ENCODE peak calls at places on chromosomes 12 and 14, in four cellular contexts. One of them, this sample, is unnamed.

GRCh38 chr14:87181288-87181687 is 811.7 kb downstream of the GALC start:
- DNase-seq in left ventricle myocardium inferior: no peak
- DNase-seq in small intestine: no peak
- DNase-seq in upper lobe of right lung: no peak
- DNase-seq in this sample: no peak

GRCh38 chr12:7439579-7440505 is 4.1 kb downstream of the CD163L1 start:
- DNase-seq in small intestine: peak; percentile 8
- DNase-seq in upper lobe of right lung: peak; percentile 68
- DNase-seq in left ventricle myocardium inferior: no peak
- DNase-seq in this sample: peak; percentile 81

GRCh38 chr12:105954891-105955607 is 183.7 kb downstream of the NUAK1 start:
- DNase-seq in left ventricle myocardium inferior: no peak
- DNase-seq in small intestine: no peak
- DNase-seq in upper lobe of right lung: no peak
- DNase-seq in this sample: no peak

GRCh38 chr14:65846469-65846868 is 433.9 kb downstream of the FUT8 start:
- DNase-seq in left ventricle myocardium inferior: no peak
- DNase-seq in small intestine: no peak
- DNase-seq in upper lobe of right lung: no peak
- DNase-seq in this sample: no peak

GRCh38 chr12:57340104-57340503 is 89.1 kb upstream of the STAC3 start:
- DNase-seq in small intestine: peak; percentile 14
- DNase-seq in upper lobe of right lung: no peak
- DNase-seq in left ventricle myocardium inferior: peak; percentile 47
- DNase-seq in this sample: no peak

GRCh38 chr14:100114109-100114765 is 45.2 kb downstream of the DEGS2 start:
- DNase-seq in small intestine: no peak
- DNase-seq in left ventricle myocardium inferior: no peak
- DNase-seq in upper lobe of right lung: peak; percentile 59
- DNase-seq in this sample: peak; percentile 41

GRCh38 chr12:105706321-105706972 is 376.0 kb downstream of the C12orf75 start:
- DNase-seq in left ventricle myocardium inferior: no peak
- DNase-seq in upper lobe of right lung: no peak
- DNase-seq in small intestine: no peak
- DNase-seq in this sample: no peak

GRCh38 chr12:69570000-69570516 is 15.2 kb upstream of the CCT2 start:
- DNase-seq in upper lobe of right lung: no peak
- DNase-seq in small intestine: no peak
- DNase-seq in left ventricle myocardium inferior: no peak
- DNase-seq in this sample: no peak

GRCh38 chr12:5402536-5402935 is 29.4 kb upstream of the NTF3 start:
- DNase-seq in left ventricle myocardium inferior: no peak
- DNase-seq in upper lobe of right lung: no peak
- DNase-seq in small intestine: no peak
- DNase-seq in this sample: no peak

GRCh38 chr12:121764808-121765207 is 28.7 kb downstream of the RHOF start:
- DNase-seq in left ventricle myocardium inferior: no peak
- DNase-seq in small intestine: no peak
- DNase-seq in upper lobe of right lung: no peak
- DNase-seq in this sample: no peak

GRCh38 chr12:130560321-130560720 is 155.8 kb downstream of the RIMBP2 start:
- DNase-seq in left ventricle myocardium inferior: no peak
- DNase-seq in upper lobe of right lung: no peak
- DNase-seq in small intestine: no peak
- DNase-seq in this sample: no peak

GRCh38 chr12:42003031-42003430 is 141.6 kb downstream of the GXYLT1 start:
- DNase-seq in small intestine: no peak
- DNase-seq in upper lobe of right lung: no peak
- DNase-seq in left ventricle myocardium inferior: no peak
- DNase-seq in this sample: no peak

GRCh38 chr12:8899835-8900234 is 14.5 kb upstream of the PHC1 start:
- DNase-seq in left ventricle myocardium inferior: no peak
- DNase-seq in small intestine: no peak
- DNase-seq in upper lobe of right lung: no peak
- DNase-seq in this sample: no peak

GRCh38 chr12:2638273-2639019 is 156.3 kb upstream of the FKBP4 start:
- DNase-seq in upper lobe of right lung: no peak
- DNase-seq in small intestine: no peak
- DNase-seq in left ventricle myocardium inferior: no peak
- DNase-seq in this sample: no peak

GRCh38 chr14:58607571-58608317 is 30.0 kb upstream of the DACT1 start:
- DNase-seq in upper lobe of right lung: no peak
- DNase-seq in small intestine: no peak
- DNase-seq in left ventricle myocardium inferior: no peak
- DNase-seq in this sample: no peak

GRCh38 chr14:23392613-23393012 is 15.5 kb downstream of the MYH6 start:
- DNase-seq in left ventricle myocardium inferior: no peak
- DNase-seq in upper lobe of right lung: no peak
- DNase-seq in small intestine: no peak
- DNase-seq in this sample: no peak

GRCh38 chr14:26867171-26867757 is 269.4 kb upstream of the NOVA1 start:
- DNase-seq in upper lobe of right lung: no peak
- DNase-seq in small intestine: no peak
- DNase-seq in left ventricle myocardium inferior: no peak
- DNase-seq in this sample: no peak

GRCh38 chr14:69054030-69054429 is 74.9 kb upstream of the ACTN1 start:
- DNase-seq in small intestine: no peak
- DNase-seq in left ventricle myocardium inferior: no peak
- DNase-seq in upper lobe of right lung: no peak
- DNase-seq in this sample: no peak

GRCh38 chr12:95624544-95624943 is 73.3 kb upstream of the USP44 start:
- DNase-seq in left ventricle myocardium inferior: no peak
- DNase-seq in small intestine: no peak
- DNase-seq in upper lobe of right lung: no peak
- DNase-seq in this sample: no peak

GRCh38 chr12:85424581-85425348 is 144.7 kb downstream of the ALX1 start:
- DNase-seq in upper lobe of right lung: no peak
- DNase-seq in small intestine: peak; percentile 66
- DNase-seq in left ventricle myocardium inferior: no peak
- DNase-seq in this sample: no peak

GRCh38 chr12:58540480-58541299 is 379.6 kb downstream of the LRIG3 start:
- DNase-seq in left ventricle myocardium inferior: peak; percentile 60
- DNase-seq in upper lobe of right lung: peak; percentile 68
- DNase-seq in small intestine: peak; percentile 80
- DNase-seq in this sample: peak; percentile 72

GRCh38 chr14:67522270-67522669 is 10.8 kb upstream of the PLEKHH1 start:
- DNase-seq in left ventricle myocardium inferior: no peak
- DNase-seq in small intestine: no peak
- DNase-seq in upper lobe of right lung: no peak
- DNase-seq in this sample: no peak

GRCh38 chr12:55926738-55927587 is 731 bp downstream of the PYM1 start:
- DNase-seq in left ventricle myocardium inferior: peak; percentile 87
- DNase-seq in small intestine: peak; percentile 92
- DNase-seq in upper lobe of right lung: peak; percentile 92
- DNase-seq in this sample: peak; percentile 98

GRCh38 chr12:40016960-40017359 is 88.9 kb downstream of the SLC2A13 start:
- DNase-seq in left ventricle myocardium inferior: no peak
- DNase-seq in upper lobe of right lung: no peak
- DNase-seq in small intestine: peak; percentile 92
- DNase-seq in this sample: no peak

GRCh38 chr12:115070313-115070712 is 386.3 kb upstream of the TBX3 start:
- DNase-seq in small intestine: no peak
- DNase-seq in left ventricle myocardium inferior: no peak
- DNase-seq in upper lobe of right lung: no peak
- DNase-seq in this sample: no peak

GRCh38 chr14:59251811-59252771 is 63.6 kb downstream of the DAAM1 start:
- DNase-seq in upper lobe of right lung: no peak
- DNase-seq in small intestine: no peak
- DNase-seq in left ventricle myocardium inferior: no peak
- DNase-seq in this sample: no peak

GRCh38 chr14:106201376-106201775 is 675.0 kb downstream of the TMEM121 start:
- DNase-seq in left ventricle myocardium inferior: no peak
- DNase-seq in small intestine: no peak
- DNase-seq in upper lobe of right lung: no peak
- DNase-seq in this sample: no peak

GRCh38 chr14:106203438-106203837 is 677.1 kb downstream of the TMEM121 start:
- DNase-seq in small intestine: no peak
- DNase-seq in upper lobe of right lung: no peak
- DNase-seq in left ventricle myocardium inferior: no peak
- DNase-seq in this sample: no peak

GRCh38 chr14:106207316-106207715 is 680.9 kb downstream of the TMEM121 start:
- DNase-seq in small intestine: no peak
- DNase-seq in upper lobe of right lung: no peak
- DNase-seq in left ventricle myocardium inferior: no peak
- DNase-seq in this sample: no peak

GRCh38 chr14:106200539-106201310 is 674.3 kb downstream of the TMEM121 start:
- DNase-seq in small intestine: no peak
- DNase-seq in left ventricle myocardium inferior: no peak
- DNase-seq in upper lobe of right lung: no peak
- DNase-seq in this sample: no peak

DNA sequence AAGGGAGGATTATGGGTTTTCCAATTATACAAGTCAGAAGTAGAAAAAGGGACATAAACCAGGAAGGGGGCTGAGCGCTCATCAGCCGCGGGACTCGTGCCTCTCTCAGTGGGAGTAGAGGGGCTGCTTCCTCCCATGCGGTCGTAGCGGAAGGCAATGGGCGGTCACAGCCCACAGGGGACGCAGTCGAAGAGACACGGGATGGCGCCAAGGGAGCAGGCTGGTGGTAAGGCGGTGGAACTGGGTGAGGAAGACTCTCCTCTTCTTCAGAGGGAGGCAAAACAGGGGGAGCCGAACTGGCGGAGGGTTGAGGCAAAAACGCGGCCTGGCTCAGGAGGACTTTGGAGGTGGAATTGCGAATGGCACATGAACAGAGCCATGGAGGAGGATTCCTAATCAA is 677.7 kb downstream of the TMEM121 start:
- DNase-seq in small intestine: no peak
- DNase-seq in left ventricle myocardium inferior: no peak
- DNase-seq in upper lobe of right lung: no peak
- DNase-seq in this sample: no peak
- H3K36me3 ChIP-seq in small intestine: no peaks in the 10 kb centered on the region
- H3K36me3 ChIP-seq in left ventricle myocardium inferior: no peaks in the 10 kb centered on the region
- H3K36me3 ChIP-seq in upper lobe of right lung: no peaks in the 10 kb centered on the region
- H3K36me3 ChIP-seq in this sample: no peaks in the 10 kb centered on the region

DNA sequence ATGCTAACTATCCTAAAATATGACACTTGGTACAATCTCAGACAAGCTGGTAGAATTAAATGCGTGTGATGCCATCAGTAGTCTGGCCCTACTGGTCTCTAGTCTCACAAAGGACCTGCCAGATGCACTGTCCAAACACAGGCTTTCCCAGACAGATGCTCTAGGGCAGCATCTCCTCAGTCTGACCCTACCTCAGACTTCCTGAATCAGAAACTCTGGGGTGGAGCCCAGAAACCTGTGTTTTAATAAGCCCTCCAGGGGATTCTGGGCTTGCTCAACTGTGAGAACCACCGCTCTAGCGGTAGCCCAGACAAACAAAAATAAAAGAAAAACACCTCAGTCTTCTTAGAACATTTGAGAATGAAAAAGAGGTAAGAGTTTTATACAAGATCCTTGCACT is 48.0 kb downstream of the BDKRB1 start:
- DNase-seq in upper lobe of right lung: no peak
- DNase-seq in small intestine: no peak
- DNase-seq in left ventricle myocardium inferior: no peak
- DNase-seq in this sample: no peak
- H3K36me3 ChIP-seq in upper lobe of right lung: peaks cover 87% of the 10 kb centered on the region
- H3K36me3 ChIP-seq in small intestine: peaks cover 4% of the 10 kb centered on the region
- H3K36me3 ChIP-seq in left ventricle myocardium inferior: peaks cover 90% of the 10 kb centered on the region
- H3K36me3 ChIP-seq in this sample: peaks cover 96% of the 10 kb centered on the region

GRCh38 chr14:90034835-90035525 is 26.8 kb upstream of the KCNK13 start:
- DNase-seq in upper lobe of right lung: no peak
- DNase-seq in left ventricle myocardium inferior: no peak
- DNase-seq in small intestine: no peak
- DNase-seq in this sample: no peak
- H3K36me3 ChIP-seq in upper lobe of right lung: no peaks in the 10 kb centered on the region
- H3K36me3 ChIP-seq in left ventricle myocardium inferior: peaks cover 37% of the 10 kb centered on the region
- H3K36me3 ChIP-seq in small intestine: no peaks in the 10 kb centered on the region
- H3K36me3 ChIP-seq in this sample: peaks cover 41% of the 10 kb centered on the region

DNA sequence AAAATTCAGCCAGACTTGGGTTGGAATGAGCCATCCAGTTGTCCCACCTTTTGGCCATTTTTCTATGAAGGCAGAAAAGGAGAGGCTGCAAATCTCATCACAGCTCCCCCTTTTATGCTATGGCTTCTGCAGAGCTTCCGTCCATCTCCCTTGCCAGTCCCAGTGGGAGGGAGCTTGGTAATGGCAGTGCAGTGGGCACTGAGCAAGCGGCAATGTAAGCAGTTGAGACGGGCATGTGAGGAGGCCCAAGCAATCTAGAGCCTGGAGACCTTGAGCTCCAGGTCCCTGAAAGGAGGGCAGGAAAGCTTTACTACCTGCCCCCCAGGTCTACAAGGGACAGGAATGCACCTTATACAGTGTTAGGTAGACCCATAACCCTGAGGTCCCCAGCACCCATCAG is 73.1 kb downstream of the CRACR2A start:
- DNase-seq in upper lobe of right lung: no peak
- DNase-seq in left ventricle myocardium inferior: no peak
- DNase-seq in small intestine: no peak
- DNase-seq in this sample: no peak
- H3K36me3 ChIP-seq in upper lobe of right lung: no peaks in the 10 kb centered on the region
- H3K36me3 ChIP-seq in left ventricle myocardium inferior: no peaks in the 10 kb centered on the region
- H3K36me3 ChIP-seq in small intestine: peaks cover 4% of the 10 kb centered on the region
- H3K36me3 ChIP-seq in this sample: peaks cover 28% of the 10 kb centered on the region

DNA sequence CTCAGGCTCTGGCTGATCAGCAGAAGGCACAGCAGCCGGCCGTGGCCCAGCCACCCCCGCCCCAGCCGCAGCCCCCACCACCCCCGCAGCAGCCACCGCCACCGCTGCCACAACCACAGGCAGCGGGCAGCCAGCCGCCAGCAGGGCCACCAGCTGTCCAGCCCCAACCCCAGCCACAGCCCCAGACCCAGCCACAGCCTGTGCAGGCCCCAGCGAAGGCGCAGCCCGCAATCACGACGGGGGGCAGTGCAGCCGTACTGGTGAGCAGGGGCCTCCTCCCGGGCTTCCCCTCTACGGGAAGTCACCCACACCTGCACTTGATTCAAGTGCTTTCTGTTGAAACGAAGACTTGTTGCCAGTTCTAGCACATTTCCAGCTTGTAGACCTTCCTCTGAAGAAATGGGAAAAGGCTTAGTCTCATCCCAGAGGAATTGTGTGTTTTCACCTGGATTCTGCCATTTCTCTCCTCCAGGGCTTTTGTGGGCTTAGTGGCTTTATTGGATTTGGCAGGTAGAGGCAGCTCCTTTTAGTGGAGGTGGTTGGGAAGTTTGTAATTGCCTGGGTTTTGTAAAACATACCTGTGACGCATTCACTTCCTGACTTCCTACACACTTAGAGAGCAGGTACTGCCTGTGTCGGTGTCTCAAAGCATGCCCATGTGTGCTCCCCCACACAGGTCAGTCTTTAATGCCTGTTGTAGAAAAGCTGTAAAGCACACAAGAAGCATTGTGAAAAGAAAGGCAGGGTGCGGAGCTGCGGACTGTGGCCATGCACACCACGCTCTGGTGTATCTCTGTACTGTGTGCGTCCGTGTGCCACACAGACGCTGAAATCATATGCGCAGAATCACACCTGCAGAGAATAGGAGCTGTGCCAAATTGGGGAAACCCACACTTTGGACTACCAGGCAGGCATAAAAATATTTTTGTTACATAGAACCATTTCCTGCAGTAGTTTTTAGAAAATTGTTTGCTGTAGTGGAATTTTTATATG is 90.5 kb downstream of the DDX51 start:
- DNase-seq in left ventricle myocardium inferior: no peak
- DNase-seq in upper lobe of right lung: peak; percentile 48
- DNase-seq in small intestine: no peak
- DNase-seq in this sample: no peak
- H3K36me3 ChIP-seq in left ventricle myocardium inferior: peaks cover 89% of the 10 kb centered on the region
- H3K36me3 ChIP-seq in upper lobe of right lung: peaks cover 91% of the 10 kb centered on the region
- H3K36me3 ChIP-seq in small intestine: peaks cover 24% of the 10 kb centered on the region
- H3K36me3 ChIP-seq in this sample: peaks cover 99% of the 10 kb centered on the region

This sample was measured in spleen.